ENCODE peak calls at places on chromosomes 6 and 20, in four cellular contexts. L, X, T and F are unnamed samples.

GRCh38 chr20:64071341-64072332 is 7.7 kb downstream of the RGS19 start:
- DNase-seq in T (no peak), X (no peak), L (no peak), F (no peak)

GRCh38 chr6:32967151-32968091 is 973 bp upstream of the BRD2 start:
- DNase-seq in T (peak; percentile 66), X (peak; percentile 44), L (peak; percentile 87), F (peak; percentile 73)

GRCh38 chr6:138692058-138692977 is 81.3 kb upstream of the CCDC28A start:
- DNase-seq in T (peak; percentile 88), X (peak; percentile 87), L (peak; percentile 30), F (no peak)

GRCh38 chr6:146358341-146359046 is 185.1 kb upstream of the RAB32 start:
- DNase-seq in T (no peak), L (no peak), X (no peak), F (no peak)

GRCh38 chr20:32626859-32627636 is 41.9 kb upstream of the NOL4L start:
- DNase-seq in X (no peak), T (no peak), L (no peak), F (no peak)

GRCh38 chr20:8608470-8608869 is 460.4 kb upstream of the PLCB4 start:
- DNase-seq in T (no peak), X (no peak), L (no peak), F (no peak)

GRCh38 chr6:100482698-100483097 is 18.0 kb upstream of the SIM1 start:
- DNase-seq in T (no peak), L (peak; percentile 60), X (no peak), F (no peak)

GRCh38 chr6:107540465-107540857 is 50.5 kb downstream of the SOBP start:
- DNase-seq in X (no peak), L (peak; percentile 95), T (no peak), F (no peak)

GRCh38 chr6:17863971-17864754 is 123.3 kb downstream of the KIF13A start:
- DNase-seq in X (no peak), L (peak; percentile 15), T (no peak), F (peak; percentile 57)

GRCh38 chr20:38658879-38659612 is 57.4 kb downstream of the ARHGAP40 start:
- DNase-seq in L (peak; percentile 60), X (peak; percentile 78), T (peak; percentile 74), F (peak; percentile 43)

GRCh38 chr6:149563203-149563927 is 2.8 kb upstream of the GINM1 start:
- DNase-seq in L (no peak), X (no peak), T (no peak), F (no peak)

GRCh38 chr20:34262488-34263288 is 21.5 kb downstream of the ASIP start:
- DNase-seq in X (no peak), L (peak; percentile 70), T (no peak), F (no peak)

GRCh38 chr6:88661136-88661535 is 302.3 kb downstream of the RNGTT start:
- DNase-seq in L (no peak), X (no peak), T (no peak), F (no peak)

GRCh38 chr6:142846883-142847287 is 98.1 kb downstream of the HIVEP2 start:
- DNase-seq in T (no peak), X (no peak), L (peak; percentile 75), F (no peak)

GRCh38 chr6:28357036-28357435 is 7.3 kb downstream of the ZKSCAN3 start:
- DNase-seq in X (no peak), L (no peak), T (no peak), F (no peak)

GRCh38 chr6:11756726-11757125 is 21.9 kb downstream of the ADTRP start:
- DNase-seq in X (no peak), T (no peak), L (no peak), F (no peak)

GRCh38 chr6:134517145-134517658 is 199.3 kb upstream of the SGK1 start:
- DNase-seq in X (peak; percentile 53), T (no peak), L (peak; percentile 69), F (no peak)

GRCh38 chr6:39153766-39154397 is 38.9 kb upstream of the SAYSD1 start:
- DNase-seq in L (no peak), T (no peak), X (no peak), F (no peak)

GRCh38 chr6:149925253-149925973 is 2.5 kb upstream of the RAET1G start:
- DNase-seq in X (peak; percentile 47), L (no peak), T (no peak), F (no peak)

GRCh38 chr6:109794201-109794926 is 103.3 kb downstream of the FIG4 start:
- DNase-seq in L (no peak), X (no peak), T (no peak), F (no peak)

GRCh38 chr6:56730663-56731529 is 88.2 kb upstream of the DST start:
- DNase-seq in X (no peak), T (no peak), L (no peak), F (no peak)

GRCh38 chr20:59151820-59152219 is 11.8 kb upstream of the ZNF831 start:
- DNase-seq in X (no peak), L (no peak), T (no peak), F (no peak)

GRCh38 chr20:35610833-35611427 is 4.7 kb upstream of the SPAG4 start:
- DNase-seq in L (no peak), T (peak; percentile 48), X (no peak), F (no peak)

GRCh38 chr6:41405941-41406340 is 70.5 kb downstream of the NCR2 start:
- DNase-seq in L (no peak), X (no peak), T (no peak), F (no peak)

GRCh38 chr6:41406821-41407787 is 71.7 kb downstream of the NCR2 start:
- DNase-seq in T (no peak), L (no peak), X (peak; percentile 80), F (no peak)

GRCh38 chr6:41408982-41409381 is 73.6 kb downstream of the NCR2 start:
- DNase-seq in T (no peak), X (no peak), L (no peak), F (no peak)

GRCh38 chr6:41408576-41408975 is 73.2 kb downstream of the NCR2 start:
- DNase-seq in L (no peak), X (no peak), T (no peak), F (no peak)

DNA sequence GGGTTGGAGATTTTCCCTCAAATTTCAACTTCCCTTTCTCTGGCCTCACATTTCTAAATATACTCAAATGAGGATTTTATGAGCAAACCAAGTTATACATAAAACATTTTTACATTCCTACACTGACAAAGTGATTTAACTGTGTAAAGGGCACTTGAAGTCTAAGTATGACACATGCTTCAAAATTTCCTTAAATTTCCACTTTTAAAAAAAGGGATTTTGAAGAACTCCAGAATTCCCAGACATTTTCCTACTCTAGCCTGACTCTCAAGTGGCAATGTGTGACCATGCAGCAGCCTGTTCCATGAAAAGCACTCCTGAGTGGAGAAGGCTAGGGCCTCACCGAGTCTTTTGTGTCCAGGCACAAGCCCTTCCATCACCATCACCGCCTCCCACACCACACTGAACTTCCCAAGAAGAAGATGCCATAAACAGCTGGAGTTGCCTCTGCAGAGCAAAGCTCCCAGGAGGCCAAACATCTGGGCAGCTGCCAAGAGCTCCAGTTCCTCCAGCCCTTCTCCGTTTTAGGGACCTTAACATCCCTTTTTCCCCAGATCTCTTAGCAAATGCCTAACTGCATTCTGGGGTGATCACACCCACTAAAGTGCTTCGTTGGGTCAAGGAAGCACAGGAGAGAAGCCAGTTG is 68.9 kb downstream of the NCR2 start:
- DNase-seq in T (no peak), X (no peak), L (no peak), F (no peak)
- TF ChIP-seq EZH2 in T (no peak), X (no peak), L (no peak), F (no peak)

GRCh38 chr20:44309763-44310663 is 989 bp downstream of the FITM2 start:
- DNase-seq in L (no peak), T (peak; percentile 56), X (no peak), F (no peak)
- TF ChIP-seq RAD21 in L (no peak), T (no peak), X (no peak), F (no peak)

GRCh38 chr20:24764027-24764797 is 184.9 kb upstream of the CST7 start:
- DNase-seq in T (no peak), X (no peak), L (no peak), F (no peak)

GRCh38 chr20:24761220-24762065 is 187.6 kb upstream of the CST7 start:
- DNase-seq in T (no peak), L (no peak), X (no peak), F (no peak)

GRCh38 chr20:24762371-24762770 is 186.7 kb upstream of the CST7 start:
- DNase-seq in L (no peak), X (no peak), T (no peak), F (no peak)

GRCh38 chr20:24763386-24764026 is 185.6 kb upstream of the CST7 start:
- DNase-seq in T (no peak), X (no peak), L (no peak), F (no peak)

DNA sequence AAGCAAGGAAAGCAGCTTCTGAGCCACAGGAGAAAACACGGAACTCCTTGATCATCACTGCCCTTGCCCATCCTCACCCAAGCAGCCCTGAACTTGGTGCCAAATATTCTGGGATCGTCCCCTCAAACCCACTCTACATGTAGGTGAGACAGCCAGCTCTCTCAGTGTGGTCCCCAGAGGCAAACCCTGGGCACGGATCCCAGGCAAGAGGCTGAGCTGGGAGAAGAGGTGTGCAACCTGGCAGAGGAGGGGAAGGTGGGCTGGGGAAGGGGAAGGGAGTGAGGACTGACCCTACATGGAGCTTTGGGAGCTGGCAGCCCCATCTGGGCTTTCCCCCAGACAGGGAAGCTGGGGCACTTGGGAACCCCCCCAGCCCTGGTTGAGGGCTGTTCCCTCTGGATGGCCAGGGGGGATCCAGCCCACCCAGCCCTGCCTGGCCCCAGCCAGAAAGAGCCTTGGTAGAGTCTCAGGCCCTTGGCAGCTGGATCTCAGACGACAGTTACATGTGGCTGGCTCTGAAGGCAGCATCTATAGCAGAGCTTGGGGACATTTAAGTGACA is 186.2 kb upstream of the CST7 start:
- DNase-seq in X (no peak), L (no peak), T (no peak), F (no peak)
- TF ChIP-seq EZH2 in X (no peak), L (no peak), T (no peak), F (no peak)

DNA sequence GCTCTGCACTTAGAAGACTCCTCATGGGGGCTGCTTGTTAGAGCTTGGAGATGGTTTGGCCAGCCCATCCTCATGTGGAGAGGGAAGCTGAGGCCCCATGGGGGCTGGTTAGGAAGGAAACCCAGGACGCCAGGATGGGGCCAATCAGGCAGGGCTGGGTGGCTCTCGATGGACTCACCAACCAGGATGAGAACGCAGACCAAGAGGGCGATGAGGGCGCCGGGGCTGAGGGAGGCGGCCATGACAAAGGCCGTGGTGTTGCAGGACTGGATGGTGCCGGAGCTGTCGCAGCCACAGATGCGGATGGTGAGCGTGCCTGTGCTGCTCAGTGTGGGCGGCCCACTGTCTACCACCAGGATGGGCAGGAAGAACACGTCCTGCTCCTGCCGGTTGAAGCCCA is 59.7 kb downstream of the CD40 start:
- DNase-seq in T (no peak), L (no peak), X (no peak), F (no peak)
- TF ChIP-seq RAD21 in T (no peak), L (no peak), X (no peak), F (no peak)